ENCODE peak calls at places on chromosomes 3 and 15, in nine cellular contexts. A, Y, J, G, B, R, L, U and C are unnamed samples.

GRCh38 chr3:149234671-149235245 is 13.1 kb upstream of the CP start:
- DNase-seq in R (no peak), L (no peak), J (no peak), B (no peak), A (no peak), G (no peak), Y (no peak), U (no peak), C (no peak)

GRCh38 chr3:187520027-187520945 is 149.9 kb downstream of the SST start:
- DNase-seq in R (no peak), G (no peak), B (no peak), A (no peak), U (peak), J (no peak), Y (no peak), L (peak), C (peak)

GRCh38 chr3:177596248-177596821 is 399.1 kb upstream of the TBL1XR1 start:
- DNase-seq in Y (peak), B (no peak), R (peak), L (peak), G (no peak), A (peak), J (no peak), U (peak), C (no peak)

GRCh38 chr15:52464478-52464877 is 64.2 kb downstream of the MYO5A start:
- DNase-seq in B (no peak), A (no peak), R (no peak), Y (no peak), L (no peak), J (no peak), G (no peak), U (no peak), C (no peak)

GRCh38 chr3:58693929-58694850 is 27.6 kb upstream of the FAM3D start:
- DNase-seq in Y (no peak), G (no peak), J (no peak), B (no peak), R (no peak), U (no peak), L (no peak), A (no peak), C (no peak)

GRCh38 chr15:69782809-69783208 is 314.9 kb downstream of the TLE3 start:
- DNase-seq in L (no peak), Y (no peak), U (no peak), J (no peak), A (no peak), R (peak), G (no peak), B (no peak), C (no peak)

GRCh38 chr3:185677146-185677829 is 91.2 kb downstream of the SENP2 start:
- DNase-seq in A (peak), L (peak), U (peak), J (no peak), R (peak), G (peak), B (peak), Y (peak), C (peak)

GRCh38 chr15:41980654-41981323 is 8.4 kb upstream of the EHD4 start:
- DNase-seq in L (peak), R (no peak), G (no peak), B (peak), U (no peak), Y (no peak), J (no peak), A (no peak), C (no peak)

GRCh38 chr3:61936344-61936937 is 375.1 kb downstream of the PTPRG start:
- DNase-seq in Y (no peak), R (peak), A (no peak), L (peak), J (no peak), G (peak), B (peak), U (no peak), C (no peak)

GRCh38 chr3:71885001-71885400 is 100.1 kb upstream of the PROK2 start:
- DNase-seq in R (no peak), Y (no peak), B (peak), J (no peak), L (no peak), G (no peak), A (no peak), U (peak), C (no peak)

GRCh38 chr3:69410301-69410700 is 24.4 kb upstream of the FRMD4B start:
- DNase-seq in J (peak), R (peak), G (peak), U (peak), Y (no peak), B (peak), A (peak), L (peak), C (peak)

GRCh38 chr3:125585595-125586223 is 9.6 kb downstream of the OSBPL11 start:
- DNase-seq in Y (peak), B (peak), U (peak), R (peak), A (peak), J (no peak), G (no peak), L (peak), C (peak)

GRCh38 chr3:176906046-176906905 is 291.0 kb downstream of the TBL1XR1 start:
- DNase-seq in Y (peak), A (peak), U (peak), L (peak), J (no peak), R (peak), B (no peak), G (no peak), C (peak)

GRCh38 chr3:181252626-181253025 is 263.1 kb upstream of the DNAJC19 start:
- DNase-seq in L (no peak), R (peak), B (no peak), J (no peak), G (no peak), A (no peak), U (no peak), Y (no peak), C (no peak)

GRCh38 chr3:156635973-156636372 is 38.4 kb upstream of the TIPARP start:
- DNase-seq in U (no peak), Y (no peak), B (no peak), R (no peak), A (no peak), J (no peak), L (no peak), G (no peak), C (no peak)

GRCh38 chr3:108603689-108604088 is 14.2 kb downstream of the DZIP3 start:
- DNase-seq in A (no peak), L (peak), R (no peak), J (no peak), Y (no peak), G (no peak), B (no peak), U (peak), C (no peak)

GRCh38 chr15:88513195-88513594 is 33.3 kb downstream of the DET1 start:
- DNase-seq in U (peak), A (peak), R (no peak), L (no peak), J (no peak), Y (no peak), B (no peak), G (no peak), C (peak)

GRCh38 chr15:90101130-90101968 is 919 bp downstream of the IDH2 start:
- DNase-seq in Y (no peak), A (no peak), G (no peak), R (peak), L (peak), J (peak), U (peak), B (peak), C (peak)

GRCh38 chr15:29113336-29114276 is 156.0 kb downstream of the NSMCE3 start:
- DNase-seq in B (no peak), G (no peak), Y (no peak), A (no peak), L (no peak), U (no peak), R (no peak), J (no peak), C (no peak)

GRCh38 chr3:191339313-191339917 is 9.1 kb upstream of the UTS2B start:
- DNase-seq in J (no peak), G (no peak), B (no peak), L (no peak), A (no peak), Y (no peak), U (no peak), R (no peak), C (no peak)

GRCh38 chr3:160987982-160988964 is 116.9 kb downstream of the B3GALNT1 start:
- DNase-seq in J (no peak), B (no peak), L (no peak), U (no peak), R (no peak), A (no peak), Y (no peak), G (no peak), C (no peak)

GRCh38 chr3:133367956-133368355 is 31.9 kb upstream of the BFSP2 start:
- DNase-seq in J (no peak), L (no peak), Y (no peak), G (no peak), B (no peak), A (no peak), U (no peak), R (no peak), C (no peak)

GRCh38 chr15:71278989-71279756 is 163.9 kb downstream of the THSD4 start:
- DNase-seq in G (no peak), B (no peak), R (peak), Y (no peak), J (peak), L (peak), A (peak), U (peak), C (peak)

GRCh38 chr15:73727330-73728018 is 25.7 kb downstream of the INSYN1 start:
- DNase-seq in J (no peak), A (peak), U (peak), L (peak), B (no peak), R (no peak), Y (no peak), G (no peak), C (peak)

GRCh38 chr15:85607842-85608241 is 186.9 kb downstream of the KLHL25 start:
- DNase-seq in U (peak), Y (no peak), A (peak), L (peak), B (no peak), J (no peak), R (no peak), G (peak), C (peak)
- H3K4me3 ChIP-seq in U (no peak), Y (no peak), A (no peak), L (no peak), B (no peak), J (no peak), R (no peak), G (no peak), C (no peak)

GRCh38 chr3:43747641-43748040 is 56.9 kb downstream of the ABHD5 start:
- DNase-seq in R (no peak), B (peak), Y (no peak), J (no peak), G (no peak), U (peak), A (no peak), L (peak), C (peak)

GRCh38 chr3:43738305-43738704 is 47.6 kb downstream of the ABHD5 start:
- DNase-seq in U (no peak), G (no peak), Y (peak), B (peak), A (no peak), L (no peak), J (no peak), R (no peak), C (no peak)

GRCh38 chr3:43737001-43737440 is 46.3 kb downstream of the ABHD5 start:
- DNase-seq in B (no peak), G (no peak), R (no peak), A (no peak), U (peak), J (no peak), L (no peak), Y (no peak), C (no peak)

GRCh38 chr3:43748179-43748578 is 57.4 kb downstream of the ABHD5 start:
- DNase-seq in R (no peak), G (no peak), A (peak), B (peak), U (peak), J (no peak), L (peak), Y (no peak), C (peak)

GRCh38 chr3:43742935-43743334 is 52.2 kb downstream of the ABHD5 start:
- DNase-seq in J (no peak), R (no peak), Y (no peak), G (no peak), L (peak), A (no peak), B (peak), U (no peak), C (peak)
- TF ChIP-seq CTCF in J (no peak), R (no peak), Y (no peak), G (no peak), L (no peak), A (peak), B (peak), U (no peak), C (peak)

GRCh38 chr3:50573566-50574279 is 4.4 kb downstream of the HEMK1 start:
- DNase-seq in L (no peak), G (no peak), Y (no peak), U (no peak), A (no peak), J (peak), R (no peak), B (no peak), C (no peak)

GRCh38 chr3:50571486-50571885 is 2.2 kb downstream of the HEMK1 start:
- DNase-seq in Y (no peak), G (no peak), L (no peak), B (no peak), A (no peak), J (no peak), U (no peak), R (no peak), C (no peak)

GRCh38 chr3:50572158-50572557 is 2.8 kb downstream of the HEMK1 start:
- DNase-seq in Y (no peak), G (peak), J (peak), U (peak), R (peak), A (peak), L (peak), B (peak), C (peak)

GRCh38 chr3:50574280-50574831 is 5.0 kb downstream of the HEMK1 start:
- DNase-seq in J (no peak), B (no peak), G (no peak), R (no peak), L (no peak), Y (no peak), A (no peak), U (no peak), C (no peak)

GRCh38 chr3:50572801-50573371 is 3.6 kb downstream of the HEMK1 start:
- DNase-seq in L (no peak), B (no peak), Y (no peak), U (no peak), G (no peak), J (no peak), A (no peak), R (no peak), C (no peak)
- H3K4me3 ChIP-seq in L (no peak), B (no peak), Y (no peak), U (no peak), G (no peak), J (no peak), A (no peak), R (no peak), C (no peak)

DNA sequence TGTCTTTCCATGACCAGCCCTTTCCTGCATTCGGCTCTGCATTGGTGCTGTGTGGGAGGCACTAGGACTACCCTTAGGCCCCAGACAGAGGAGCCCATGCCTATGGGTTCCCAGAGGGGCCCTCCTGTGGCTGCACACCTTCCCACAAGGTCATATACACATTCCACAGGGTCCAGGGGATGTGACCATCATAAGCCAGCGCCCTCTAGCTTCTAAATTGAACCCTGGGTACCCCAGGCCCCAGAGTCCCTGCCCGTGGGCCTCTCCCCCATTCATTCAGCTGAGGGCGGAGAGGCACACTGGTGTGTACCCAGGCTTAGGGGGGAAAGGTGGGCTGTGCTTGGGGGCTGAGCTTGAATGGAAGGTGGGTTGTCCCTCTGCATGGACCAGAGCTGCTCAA is 10.2 kb upstream of the SLC6A6 start:
- DNase-seq in J (no peak), U (no peak), L (no peak), G (no peak), R (no peak), B (peak), A (no peak), Y (no peak), C (no peak)
- TF ChIP-seq CTCF in J (no peak), U (no peak), L (no peak), G (no peak), R (peak), B (peak), A (no peak), Y (no peak), C (no peak)

GRCh38 chr15:63000706-63001105 is 41.8 kb upstream of the TPM1 start:
- DNase-seq in A (no peak), J (no peak), L (no peak), B (no peak), Y (no peak), U (no peak), G (no peak), R (no peak), C (no peak)

GRCh38 chr15:62999923-63000484 is 42.5 kb upstream of the TPM1 start:
- DNase-seq in Y (no peak), B (peak), L (no peak), R (no peak), U (no peak), A (no peak), G (no peak), J (no peak), C (no peak)

GRCh38 chr15:63006032-63006878 is 36.3 kb upstream of the TPM1 start:
- DNase-seq in A (no peak), U (no peak), B (peak), L (no peak), Y (no peak), J (no peak), R (no peak), G (no peak), C (no peak)

GRCh38 chr15:63008333-63009049 is 34.1 kb upstream of the TPM1 start:
- DNase-seq in Y (no peak), B (no peak), R (no peak), U (no peak), L (no peak), G (no peak), J (no peak), A (no peak), C (no peak)

GRCh38 chr15:63003836-63004610 is 38.5 kb upstream of the TPM1 start:
- DNase-seq in G (no peak), A (no peak), J (no peak), L (no peak), R (no peak), B (peak), U (no peak), Y (no peak), C (no peak)
- H3K4me3 ChIP-seq in G (no peak), A (no peak), J (no peak), L (no peak), R (no peak), B (no peak), U (no peak), Y (no peak), C (no peak)

GRCh38 chr3:178752843-178753242 is 216.6 kb downstream of the KCNMB2 start:
- DNase-seq in B (no peak), U (no peak), Y (no peak), A (no peak), L (no peak), G (no peak), J (no peak), R (no peak), C (no peak)

GRCh38 chr3:178750639-178751038 is 214.4 kb downstream of the KCNMB2 start:
- DNase-seq in G (no peak), Y (no peak), J (no peak), L (no peak), B (no peak), R (no peak), U (no peak), A (no peak), C (no peak)

GRCh38 chr3:178748874-178749273 is 212.6 kb downstream of the KCNMB2 start:
- DNase-seq in Y (no peak), A (no peak), U (no peak), R (no peak), G (no peak), L (no peak), B (no peak), J (no peak), C (no peak)
- TF ChIP-seq CTCF in Y (no peak), A (no peak), U (no peak), R (no peak), G (no peak), L (no peak), B (no peak), J (no peak), C (no peak)

GRCh38 chr15:62165793-62166380 is 802 bp upstream of the C2CD4B start:
- DNase-seq in B (no peak), A (no peak), R (no peak), Y (no peak), J (no peak), L (peak), U (no peak), G (no peak), C (no peak)
- H3K4me3 ChIP-seq in B (no peak), A (no peak), R (no peak), Y (no peak), J (peak), L (no peak), U (no peak), G (no peak), C (no peak)